ENCODE peak calls at places on chromosome 21, in four cellular contexts. S is Peyer's patch, I is kidney, A is endothelial cell. H is an unnamed sample.

GRCh38 chr21:36460866-36461265 is 19.1 kb downstream of the CLDN14 start:
- DNase-seq in S (no peak), I (peak; percentile 78), A (no peak), H (no peak)

GRCh38 chr21:44461438-44462089 is 6.3 kb downstream of the LRRC3 start:
- DNase-seq in S (no peak), I (peak; percentile 73), A (peak; percentile 29), H (no peak)

GRCh38 chr21:42461881-42462877 is 33.8 kb downstream of the RSPH1 start:
- DNase-seq in S (peak; percentile 69), I (peak; percentile 82), A (no peak), H (no peak)

GRCh38 chr21:46424621-46425020 is 34.1 kb upstream of the DIP2A start:
- DNase-seq in S (no peak), I (peak; percentile 71), A (no peak), H (no peak)

GRCh38 chr21:20459838-20460237 is 538.4 kb upstream of the NCAM2 start:
- DNase-seq in S (no peak), I (no peak), A (no peak), H (no peak)

GRCh38 chr21:33025471-33026298 is at the start of gene OLIG2:
- DNase-seq in S (no peak), I (no peak), A (peak; percentile 71), H (no peak)

GRCh38 chr21:38958940-38959685 is 153.4 kb downstream of the ETS2 start:
- DNase-seq in S (peak; percentile 45), I (peak; percentile 80), A (no peak), H (no peak)

GRCh38 chr21:45607021-45607921 is 36.3 kb upstream of the PCBP3 start:
- DNase-seq in S (peak; percentile 15), I (peak; percentile 23), A (no peak), H (no peak)

GRCh38 chr21:29072873-29073221 is 601 bp downstream of the CCT8 start:
- DNase-seq in S (no peak), I (no peak), A (peak; percentile 18), H (no peak)

GRCh38 chr21:21624674-21625073 is 626.5 kb downstream of the NCAM2 start:
- DNase-seq in S (no peak), I (no peak), A (no peak), H (no peak)

GRCh38 chr21:38761531-38761930 is 44.2 kb upstream of the ETS2 start:
- DNase-seq in S (no peak), I (no peak), A (no peak), H (no peak)

GRCh38 chr21:44418876-44419230 is 36.5 kb upstream of the LRRC3 start:
- DNase-seq in S (no peak), I (peak; percentile 35), A (no peak), H (no peak)

GRCh38 chr21:29696947-29697346 is 242.8 kb downstream of the GRIK1 start:
- DNase-seq in S (no peak), I (no peak), A (no peak), H (no peak)

GRCh38 chr21:38760017-38760761 is 45.5 kb upstream of the ETS2 start:
- DNase-seq in S (no peak), I (no peak), A (no peak), H (no peak)

GRCh38 chr21:36477559-36477958 is 2.4 kb downstream of the CLDN14 start:
- DNase-seq in S (no peak), I (peak; percentile 12), A (no peak), H (no peak)

GRCh38 chr21:33909756-33910155 is 5.8 kb downstream of the ATP5PO start:
- DNase-seq in S (no peak), I (no peak), A (no peak), H (no peak)

GRCh38 chr21:35201799-35202198 is 152.7 kb upstream of the RUNX1 start:
- DNase-seq in S (no peak), I (no peak), A (no peak), H (no peak)

GRCh38 chr21:43864313-43864805 is 664 bp upstream of the AGPAT3 start:
- DNase-seq in S (peak; percentile 84), I (peak; percentile 87), A (no peak), H (peak; percentile 39)

GRCh38 chr21:17343055-17343454 is 169.8 kb upstream of the CXADR start:
- DNase-seq in S (no peak), I (no peak), A (peak; percentile 16), H (no peak)

GRCh38 chr21:45819478-45820170 is 161.9 kb upstream of the COL6A1 start:
- DNase-seq in S (no peak), I (no peak), A (no peak), H (no peak)

GRCh38 chr21:36635991-36636390 is 62.9 kb upstream of the SIM2 start:
- DNase-seq in S (no peak), I (no peak), A (no peak), H (no peak)

GRCh38 chr21:42658320-42659105 is 5.1 kb downstream of the PDE9A start:
- DNase-seq in S (no peak), I (peak; percentile 57), A (no peak), H (no peak)

GRCh38 chr21:45147473-45148315 is 73.3 kb downstream of the ADARB1 start:
- DNase-seq in S (no peak), I (no peak), A (no peak), H (no peak)